ENCODE peak calls at places on chromosome 3, in six cellular contexts. One of them, this sample, is unnamed.

GRCh38 chr3:136196064-136196400 is at the start of gene MSL2:
- ATAC-seq in gastroesophageal sphincter: peak; percentile 54
- ATAC-seq in PC-3: no peak
- ATAC-seq in stimulated activated memory B cell treated with anti-CD40 and anti-IgM and Interleukin-4, amounts not matched to agents 10 μg/mL and 1 μg/mL and 100 μg/mL, for 72 hours: no peak
- ATAC-seq in aorta: peak; percentile 78
- ATAC-seq in upper lobe of right lung: no peak
- ATAC-seq in this sample: peak; percentile 64

GRCh38 chr3:49386056-49386756 is 25.6 kb downstream of the RHOA start:
- ATAC-seq in gastroesophageal sphincter: peak; percentile 43
- ATAC-seq in PC-3: no peak
- ATAC-seq in stimulated activated memory B cell treated with anti-CD40 and anti-IgM and Interleukin-4, amounts not matched to agents 10 μg/mL and 1 μg/mL and 100 μg/mL, for 72 hours: no peak
- ATAC-seq in aorta: no peak
- ATAC-seq in upper lobe of right lung: peak; percentile 76
- ATAC-seq in this sample: no peak

GRCh38 chr3:177286034-177286433 is 88.8 kb upstream of the TBL1XR1 start:
- ATAC-seq in gastroesophageal sphincter: no peak
- ATAC-seq in PC-3: peak; percentile 91
- ATAC-seq in stimulated activated memory B cell treated with anti-CD40 and anti-IgM and Interleukin-4, amounts not matched to agents 10 μg/mL and 1 μg/mL and 100 μg/mL, for 72 hours: no peak
- ATAC-seq in aorta: no peak
- ATAC-seq in upper lobe of right lung: no peak
- ATAC-seq in this sample: peak; percentile 75

GRCh38 chr3:27596920-27597319 is 112.7 kb upstream of the SLC4A7 start:
- ATAC-seq in gastroesophageal sphincter: no peak
- ATAC-seq in PC-3: peak; percentile 47
- ATAC-seq in stimulated activated memory B cell treated with anti-CD40 and anti-IgM and Interleukin-4, amounts not matched to agents 10 μg/mL and 1 μg/mL and 100 μg/mL, for 72 hours: peak; percentile 63
- ATAC-seq in aorta: no peak
- ATAC-seq in upper lobe of right lung: peak; percentile 65
- ATAC-seq in this sample: no peak

GRCh38 chr3:109018828-109019227 is 65.1 kb upstream of the GUCA1C start:
- ATAC-seq in gastroesophageal sphincter: no peak
- ATAC-seq in PC-3: peak; percentile 24
- ATAC-seq in stimulated activated memory B cell treated with anti-CD40 and anti-IgM and Interleukin-4, amounts not matched to agents 10 μg/mL and 1 μg/mL and 100 μg/mL, for 72 hours: no peak
- ATAC-seq in aorta: no peak
- ATAC-seq in upper lobe of right lung: no peak
- ATAC-seq in this sample: no peak

GRCh38 chr3:52593103-52593502 is 56.7 kb downstream of the UQCC5 start:
- ATAC-seq in gastroesophageal sphincter: no peak
- ATAC-seq in PC-3: no peak
- ATAC-seq in stimulated activated memory B cell treated with anti-CD40 and anti-IgM and Interleukin-4, amounts not matched to agents 10 μg/mL and 1 μg/mL and 100 μg/mL, for 72 hours: no peak
- ATAC-seq in aorta: no peak
- ATAC-seq in upper lobe of right lung: no peak
- ATAC-seq in this sample: no peak

GRCh38 chr3:135503429-135504083 is 462.0 kb upstream of the PPP2R3A start:
- ATAC-seq in gastroesophageal sphincter: peak; percentile 53
- ATAC-seq in PC-3: peak; percentile 64
- ATAC-seq in stimulated activated memory B cell treated with anti-CD40 and anti-IgM and Interleukin-4, amounts not matched to agents 10 μg/mL and 1 μg/mL and 100 μg/mL, for 72 hours: peak; percentile 71
- ATAC-seq in aorta: peak; percentile 59
- ATAC-seq in upper lobe of right lung: peak; percentile 81
- ATAC-seq in this sample: peak; percentile 67

GRCh38 chr3:54056521-54056920 is 65.8 kb upstream of the CACNA2D3 start:
- ATAC-seq in gastroesophageal sphincter: no peak
- ATAC-seq in PC-3: no peak
- ATAC-seq in stimulated activated memory B cell treated with anti-CD40 and anti-IgM and Interleukin-4, amounts not matched to agents 10 μg/mL and 1 μg/mL and 100 μg/mL, for 72 hours: no peak
- ATAC-seq in aorta: no peak
- ATAC-seq in upper lobe of right lung: no peak
- ATAC-seq in this sample: no peak

GRCh38 chr3:186742618-186743335 is 25.6 kb downstream of the KNG1 start:
- ATAC-seq in gastroesophageal sphincter: no peak
- ATAC-seq in PC-3: peak; percentile 76
- ATAC-seq in stimulated activated memory B cell treated with anti-CD40 and anti-IgM and Interleukin-4, amounts not matched to agents 10 μg/mL and 1 μg/mL and 100 μg/mL, for 72 hours: no peak
- ATAC-seq in aorta: no peak
- ATAC-seq in upper lobe of right lung: no peak
- ATAC-seq in this sample: no peak

This sample was measured in esophagus mucosa.